ENCODE peak calls at places on chromosomes 12 and 14, in nine cellular contexts. One of them, this sample, is unnamed.

GRCh38 chr12:113418213-113418879 is 3.8 kb upstream of the SDSL start:
- DNase-seq in GM20000: no peak
- DNase-seq in MM.1S: no peak
- DNase-seq in PC-3: no peak
- DNase-seq in neural progenitor cell: no peak
- DNase-seq in endothelial cell: no peak
- DNase-seq in choroid plexus epithelial cell: no peak
- DNase-seq in left lung: no peak
- DNase-seq in AG04450: no peak
- DNase-seq in this sample: no peak

GRCh38 chr14:70234066-70234950 is 45.6 kb upstream of the SLC8A3 start:
- DNase-seq in GM20000: no peak
- DNase-seq in MM.1S: no peak
- DNase-seq in PC-3: no peak
- DNase-seq in neural progenitor cell: no peak
- DNase-seq in endothelial cell: no peak
- DNase-seq in choroid plexus epithelial cell: no peak
- DNase-seq in left lung: peak
- DNase-seq in AG04450: no peak
- DNase-seq in this sample: no peak

GRCh38 chr12:113399490-113399889 is 4.2 kb downstream of the SDS start:
- DNase-seq in GM20000: no peak
- DNase-seq in MM.1S: no peak
- DNase-seq in PC-3: no peak
- DNase-seq in neural progenitor cell: no peak
- DNase-seq in endothelial cell: no peak
- DNase-seq in choroid plexus epithelial cell: no peak
- DNase-seq in left lung: no peak
- DNase-seq in AG04450: no peak
- DNase-seq in this sample: no peak

GRCh38 chr14:75861161-75861621 is 120.6 kb downstream of the TGFB3 start:
- DNase-seq in GM20000: no peak
- DNase-seq in MM.1S: peak
- DNase-seq in PC-3: peak
- DNase-seq in neural progenitor cell: no peak
- DNase-seq in endothelial cell: no peak
- DNase-seq in choroid plexus epithelial cell: peak
- DNase-seq in left lung: no peak
- DNase-seq in AG04450: peak
- DNase-seq in this sample: no peak

GRCh38 chr12:124928095-124928911 is 13.9 kb upstream of the UBC start:
- DNase-seq in GM20000: no peak
- DNase-seq in MM.1S: no peak
- DNase-seq in PC-3: peak
- DNase-seq in neural progenitor cell: peak
- DNase-seq in endothelial cell: peak
- DNase-seq in choroid plexus epithelial cell: peak
- DNase-seq in left lung: peak
- DNase-seq in AG04450: peak
- DNase-seq in this sample: no peak

GRCh38 chr14:81453166-81453766 is 53.1 kb upstream of the STON2 start:
- DNase-seq in GM20000: peak
- DNase-seq in MM.1S: peak
- DNase-seq in PC-3: peak
- DNase-seq in neural progenitor cell: peak
- DNase-seq in endothelial cell: peak
- DNase-seq in choroid plexus epithelial cell: peak
- DNase-seq in left lung: no peak
- DNase-seq in AG04450: no peak
- DNase-seq in this sample: peak

GRCh38 chr14:93533437-93533836 is 102.7 kb downstream of the UNC79 start:
- DNase-seq in GM20000: no peak
- DNase-seq in MM.1S: no peak
- DNase-seq in PC-3: no peak
- DNase-seq in neural progenitor cell: no peak
- DNase-seq in endothelial cell: no peak
- DNase-seq in choroid plexus epithelial cell: no peak
- DNase-seq in left lung: no peak
- DNase-seq in AG04450: no peak
- DNase-seq in this sample: no peak

GRCh38 chr14:51823706-51824105 is 36.7 kb upstream of the GNG2 start:
- DNase-seq in GM20000: no peak
- DNase-seq in MM.1S: no peak
- DNase-seq in PC-3: peak
- DNase-seq in neural progenitor cell: no peak
- DNase-seq in endothelial cell: no peak
- DNase-seq in choroid plexus epithelial cell: peak
- DNase-seq in left lung: no peak
- DNase-seq in AG04450: no peak
- DNase-seq in this sample: no peak

GRCh38 chr12:70507442-70507841 is 129.8 kb downstream of the PTPRB start:
- DNase-seq in GM20000: no peak
- DNase-seq in MM.1S: no peak
- DNase-seq in PC-3: no peak
- DNase-seq in neural progenitor cell: no peak
- DNase-seq in endothelial cell: no peak
- DNase-seq in choroid plexus epithelial cell: peak
- DNase-seq in left lung: no peak
- DNase-seq in AG04450: no peak
- DNase-seq in this sample: no peak

GRCh38 chr12:78600541-78600940 is 264.0 kb upstream of the SYT1 start:
- DNase-seq in GM20000: no peak
- DNase-seq in MM.1S: no peak
- DNase-seq in PC-3: no peak
- DNase-seq in neural progenitor cell: no peak
- DNase-seq in endothelial cell: no peak
- DNase-seq in choroid plexus epithelial cell: no peak
- DNase-seq in left lung: no peak
- DNase-seq in AG04450: no peak
- DNase-seq in this sample: no peak

GRCh38 chr12:7498832-7499231 is 4.7 kb downstream of the CD163 start:
- DNase-seq in GM20000: no peak
- DNase-seq in MM.1S: no peak
- DNase-seq in PC-3: no peak
- DNase-seq in neural progenitor cell: no peak
- DNase-seq in endothelial cell: no peak
- DNase-seq in choroid plexus epithelial cell: peak
- DNase-seq in left lung: no peak
- DNase-seq in AG04450: no peak
- DNase-seq in this sample: no peak

GRCh38 chr14:68306265-68306933 is 486.5 kb downstream of the ZFP36L1 start:
- DNase-seq in GM20000: peak
- DNase-seq in MM.1S: peak
- DNase-seq in PC-3: no peak
- DNase-seq in neural progenitor cell: no peak
- DNase-seq in endothelial cell: no peak
- DNase-seq in choroid plexus epithelial cell: no peak
- DNase-seq in left lung: no peak
- DNase-seq in AG04450: no peak
- DNase-seq in this sample: no peak
- TF ChIP-seq CTCF in GM20000: no peak
- TF ChIP-seq CTCF in MM.1S: no peak
- TF ChIP-seq CTCF in PC-3: no peak
- TF ChIP-seq CTCF in neural progenitor cell: no peak
- TF ChIP-seq CTCF in endothelial cell: no peak
- TF ChIP-seq CTCF in choroid plexus epithelial cell: no peak
- TF ChIP-seq CTCF in left lung: no peak
- TF ChIP-seq CTCF in AG04450: no peak
- TF ChIP-seq CTCF in this sample: no peak

DNA sequence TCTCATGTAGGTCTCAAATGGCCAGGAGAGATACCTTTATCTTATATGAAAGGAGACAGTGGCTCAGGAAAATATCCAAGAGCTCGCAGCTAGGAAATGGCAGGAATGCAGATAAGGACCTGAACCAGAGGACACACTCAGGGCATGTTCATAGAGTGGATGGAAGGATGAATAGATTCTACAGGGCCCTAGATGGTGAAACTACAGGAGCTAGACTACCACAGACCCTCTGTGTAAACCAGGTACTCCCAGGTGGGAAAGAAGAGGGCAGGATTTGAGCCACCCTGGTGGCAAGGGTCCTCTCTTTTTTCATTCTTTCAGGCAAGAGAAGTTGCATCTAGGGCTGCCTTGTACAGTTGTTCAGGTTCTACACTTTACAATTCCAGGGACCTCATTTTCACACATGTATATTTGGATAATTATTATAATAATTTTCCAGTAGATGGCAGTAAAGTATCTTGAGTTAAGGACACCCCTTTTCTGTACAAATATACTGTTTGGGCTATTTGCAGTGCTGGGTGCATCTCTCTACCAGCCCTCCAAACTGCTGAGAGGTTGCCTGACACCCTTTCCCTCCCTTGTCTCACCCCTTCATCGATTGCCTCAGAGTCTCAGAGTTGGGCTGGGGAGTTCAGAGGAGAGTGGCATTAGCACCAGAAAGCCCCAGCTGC is 10.5 kb upstream of the ZDHHC22 start:
- DNase-seq in GM20000: peak
- DNase-seq in MM.1S: peak
- DNase-seq in PC-3: peak
- DNase-seq in neural progenitor cell: no peak
- DNase-seq in endothelial cell: no peak
- DNase-seq in choroid plexus epithelial cell: peak
- DNase-seq in left lung: no peak
- DNase-seq in AG04450: no peak
- DNase-seq in this sample: no peak
- TF ChIP-seq CTCF in GM20000: no peak
- TF ChIP-seq CTCF in MM.1S: no peak
- TF ChIP-seq CTCF in PC-3: peak
- TF ChIP-seq CTCF in neural progenitor cell: peak
- TF ChIP-seq CTCF in endothelial cell: peak
- TF ChIP-seq CTCF in choroid plexus epithelial cell: peak
- TF ChIP-seq CTCF in left lung: no peak
- TF ChIP-seq CTCF in AG04450: peak
- TF ChIP-seq CTCF in this sample: peak

GRCh38 chr12:107032266-107032665 is 45.3 kb upstream of the MTERF2 start:
- DNase-seq in GM20000: no peak
- DNase-seq in MM.1S: no peak
- DNase-seq in PC-3: no peak
- DNase-seq in neural progenitor cell: no peak
- DNase-seq in endothelial cell: no peak
- DNase-seq in choroid plexus epithelial cell: no peak
- DNase-seq in left lung: no peak
- DNase-seq in AG04450: no peak
- DNase-seq in this sample: no peak
- TF ChIP-seq CTCF in GM20000: no peak
- TF ChIP-seq CTCF in MM.1S: no peak
- TF ChIP-seq CTCF in PC-3: no peak
- TF ChIP-seq CTCF in neural progenitor cell: no peak
- TF ChIP-seq CTCF in endothelial cell: no peak
- TF ChIP-seq CTCF in choroid plexus epithelial cell: no peak
- TF ChIP-seq CTCF in left lung: no peak
- TF ChIP-seq CTCF in AG04450: no peak
- TF ChIP-seq CTCF in this sample: no peak

DNA sequence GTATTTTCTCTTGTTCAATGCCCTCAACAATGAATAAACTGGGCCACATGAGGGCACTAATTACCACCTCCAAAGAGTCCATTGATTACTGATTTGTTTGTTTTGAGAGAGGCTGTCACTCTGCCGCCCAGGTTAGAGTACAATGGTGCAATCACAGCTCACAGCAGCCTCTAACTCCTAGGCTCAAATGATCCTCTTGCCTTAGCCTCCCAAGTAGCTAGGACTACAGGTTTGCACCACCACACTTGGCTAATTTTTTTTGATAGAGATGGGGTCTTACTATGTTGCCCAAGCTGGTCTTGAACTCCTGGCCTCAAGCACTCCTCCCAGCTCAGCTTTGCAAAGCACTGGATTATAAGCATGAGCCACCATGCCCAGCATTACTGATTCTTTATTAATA is 28.3 kb upstream of the SYCP3 start:
- DNase-seq in GM20000: no peak
- DNase-seq in MM.1S: no peak
- DNase-seq in PC-3: no peak
- DNase-seq in neural progenitor cell: no peak
- DNase-seq in endothelial cell: no peak
- DNase-seq in choroid plexus epithelial cell: no peak
- DNase-seq in left lung: no peak
- DNase-seq in AG04450: no peak
- DNase-seq in this sample: no peak
- TF ChIP-seq CTCF in GM20000: no peak
- TF ChIP-seq CTCF in MM.1S: no peak
- TF ChIP-seq CTCF in PC-3: peak
- TF ChIP-seq CTCF in neural progenitor cell: no peak
- TF ChIP-seq CTCF in endothelial cell: no peak
- TF ChIP-seq CTCF in choroid plexus epithelial cell: no peak
- TF ChIP-seq CTCF in left lung: no peak
- TF ChIP-seq CTCF in AG04450: no peak
- TF ChIP-seq CTCF in this sample: no peak

DNA sequence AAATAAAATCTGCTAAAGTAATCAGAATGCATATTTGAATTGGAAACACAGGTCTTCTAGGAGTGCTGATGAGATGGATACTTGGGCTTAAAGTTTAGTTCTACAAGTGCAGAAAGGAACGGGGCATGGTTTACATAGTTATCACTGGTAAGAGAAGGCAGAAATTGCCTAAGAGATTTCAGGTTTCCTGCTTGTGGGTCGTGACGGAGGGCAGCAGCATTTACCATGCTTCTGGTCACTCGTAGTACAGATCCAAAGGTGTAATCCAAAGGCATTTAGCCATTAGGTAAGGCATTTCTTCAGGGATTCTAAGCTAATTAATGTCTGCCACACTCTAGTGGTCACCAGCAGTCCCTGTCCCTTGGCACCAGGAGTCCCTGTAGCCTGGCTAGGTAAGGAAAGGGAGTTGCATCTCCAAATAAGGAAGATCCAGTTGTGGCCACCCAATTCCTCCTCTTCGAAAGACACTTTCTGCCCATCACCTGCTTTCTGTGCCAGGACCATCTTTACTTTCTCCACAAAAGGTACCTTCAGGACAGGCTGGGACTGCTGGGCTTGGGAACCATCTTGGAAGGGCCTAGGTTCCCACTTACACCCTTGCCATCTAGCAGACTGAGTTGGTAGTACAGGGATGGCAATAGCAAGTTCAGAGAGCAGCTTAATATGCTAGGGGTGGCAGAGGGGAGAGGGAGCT is 1.5 kb downstream of the GSTZ1 start:
- DNase-seq in GM20000: no peak
- DNase-seq in MM.1S: no peak
- DNase-seq in PC-3: no peak
- DNase-seq in neural progenitor cell: no peak
- DNase-seq in endothelial cell: no peak
- DNase-seq in choroid plexus epithelial cell: no peak
- DNase-seq in left lung: no peak
- DNase-seq in AG04450: no peak
- DNase-seq in this sample: no peak
- TF ChIP-seq CTCF in GM20000: no peak
- TF ChIP-seq CTCF in MM.1S: no peak
- TF ChIP-seq CTCF in PC-3: no peak
- TF ChIP-seq CTCF in neural progenitor cell: no peak
- TF ChIP-seq CTCF in endothelial cell: no peak
- TF ChIP-seq CTCF in choroid plexus epithelial cell: no peak
- TF ChIP-seq CTCF in left lung: no peak
- TF ChIP-seq CTCF in AG04450: no peak
- TF ChIP-seq CTCF in this sample: no peak

GRCh38 chr12:12202747-12203146 is 64.1 kb downstream of the LRP6 start:
- DNase-seq in GM20000: no peak
- DNase-seq in MM.1S: no peak
- DNase-seq in PC-3: no peak
- DNase-seq in neural progenitor cell: no peak
- DNase-seq in endothelial cell: no peak
- DNase-seq in choroid plexus epithelial cell: no peak
- DNase-seq in left lung: no peak
- DNase-seq in AG04450: no peak
- DNase-seq in this sample: no peak
- TF ChIP-seq CTCF in GM20000: no peak
- TF ChIP-seq CTCF in MM.1S: no peak
- TF ChIP-seq CTCF in PC-3: no peak
- TF ChIP-seq CTCF in neural progenitor cell: peak
- TF ChIP-seq CTCF in endothelial cell: no peak
- TF ChIP-seq CTCF in choroid plexus epithelial cell: peak
- TF ChIP-seq CTCF in left lung: no peak
- TF ChIP-seq CTCF in AG04450: no peak
- TF ChIP-seq CTCF in this sample: no peak

This sample was measured in DND-41.